ENCODE peak calls at places on chromosomes 11 and 22, in seven cellular contexts. A is GM12891, N is H1, O is stomach, Z is SK-N-SH, U is esophagus muscularis mucosa, K is GM23338. Q is an unnamed sample.

GRCh38 chr11:104594228-104594958 is 303.9 kb downstream of the CASP12 start:
- DNase-seq in A (no peak), O (no peak), K (no peak), Z (no peak), N (no peak), U (no peak), Q (no peak)

GRCh38 chr11:55791606-55792005 is 3.8 kb upstream of the OR5D14 start:
- DNase-seq in K (no peak), U (no peak), N (no peak), Z (no peak), A (no peak), O (no peak), Q (no peak)

GRCh38 chr11:117941163-117941707 is 12.0 kb upstream of the TMPRSS13 start:
- DNase-seq in A (no peak), N (no peak), Z (no peak), O (peak), U (peak), K (no peak), Q (no peak)

GRCh38 chr11:35600439-35600838 is 17.8 kb upstream of the FJX1 start:
- DNase-seq in U (no peak), K (no peak), A (no peak), Z (no peak), N (no peak), O (no peak), Q (no peak)

GRCh38 chr11:292211-293121 is 3.5 kb downstream of the PGGHG start:
- DNase-seq in K (no peak), Z (no peak), A (no peak), U (no peak), N (no peak), O (no peak), Q (no peak)

GRCh38 chr11:10725114-10725906 is 25.7 kb upstream of the CTR9 start:
- DNase-seq in O (no peak), A (no peak), U (no peak), K (no peak), Z (no peak), N (no peak), Q (peak)

GRCh38 chr11:8038393-8038792 is 42.6 kb upstream of the TUB start:
- DNase-seq in O (no peak), K (peak), A (no peak), N (peak), U (no peak), Z (no peak), Q (no peak)

GRCh38 chr11:85752201-85752889 is 58.6 kb downstream of the SYTL2 start:
- DNase-seq in A (no peak), N (no peak), U (no peak), K (no peak), Z (no peak), O (no peak), Q (no peak)

GRCh38 chr11:73570415-73571114 is 27.3 kb downstream of the FAM168A start:
- DNase-seq in K (no peak), N (no peak), A (no peak), Z (no peak), U (no peak), O (no peak), Q (no peak)

GRCh38 chr11:61080986-61081590 is 21.2 kb upstream of the CD5 start:
- DNase-seq in U (no peak), N (no peak), Z (no peak), K (no peak), A (no peak), O (no peak), Q (no peak)

GRCh38 chr11:32071811-32072210 is 19.1 kb upstream of the RCN1 start:
- DNase-seq in A (no peak), Z (peak), U (no peak), K (peak), N (no peak), O (no peak), Q (no peak)

GRCh38 chr11:57315491-57315890 is 9.3 kb downstream of the TNKS1BP1 start:
- DNase-seq in N (no peak), A (no peak), U (no peak), Z (no peak), O (no peak), K (peak), Q (no peak)

GRCh38 chr11:120239713-120240640 is at the start of gene POU2F3:
- DNase-seq in K (peak), Z (peak), U (no peak), A (no peak), O (peak), N (peak), Q (no peak)

GRCh38 chr11:120240866-120241265 is 926 bp downstream of the POU2F3 start:
- DNase-seq in N (no peak), U (no peak), Z (no peak), O (no peak), K (no peak), A (no peak), Q (no peak)

GRCh38 chr11:120238968-120239620 is 846 bp upstream of the POU2F3 start:
- DNase-seq in K (no peak), O (no peak), N (no peak), U (no peak), A (no peak), Z (no peak), Q (no peak)

GRCh38 chr11:120243221-120243620 is 3.3 kb downstream of the POU2F3 start:
- DNase-seq in Z (no peak), U (no peak), O (no peak), N (no peak), K (no peak), A (no peak), Q (no peak)

GRCh38 chr11:120241277-120241676 is 1.3 kb downstream of the POU2F3 start:
- DNase-seq in K (no peak), A (no peak), Z (no peak), O (no peak), U (no peak), N (no peak), Q (no peak)
- TF ChIP-seq POLR2AphosphoS5 in K (no peak), A (no peak), Z (no peak), O (no peak), U (no peak), N (no peak), Q (no peak)

GRCh38 chr11:70389191-70389590 is 9.1 kb upstream of the CTTN start:
- DNase-seq in O (no peak), U (no peak), K (no peak), N (no peak), A (no peak), Z (no peak), Q (no peak)
- TF ChIP-seq POLR2AphosphoS5 in O (no peak), U (no peak), K (no peak), N (no peak), A (no peak), Z (no peak), Q (no peak)

GRCh38 chr11:75878968-75879367 is 64.0 kb downstream of the UVRAG start:
- DNase-seq in O (no peak), U (no peak), A (no peak), Z (no peak), N (no peak), K (no peak), Q (no peak)
- TF ChIP-seq POLR2AphosphoS5 in O (no peak), U (no peak), A (no peak), Z (no peak), N (no peak), K (no peak), Q (no peak)

GRCh38 chr11:111500481-111500880 is 11.7 kb downstream of the BTG4 start:
- DNase-seq in U (no peak), N (no peak), O (no peak), Z (no peak), A (no peak), K (no peak), Q (no peak)

GRCh38 chr11:111494040-111494439 is 18.1 kb downstream of the BTG4 start:
- DNase-seq in A (no peak), U (no peak), K (no peak), N (no peak), Z (no peak), O (no peak), Q (no peak)

GRCh38 chr11:111502611-111503010 is 9.6 kb downstream of the BTG4 start:
- DNase-seq in U (no peak), O (no peak), A (no peak), K (no peak), Z (no peak), N (no peak), Q (no peak)

GRCh38 chr11:111499483-111499882 is 12.7 kb downstream of the BTG4 start:
- DNase-seq in A (no peak), O (no peak), U (no peak), K (no peak), N (no peak), Z (no peak), Q (no peak)
- TF ChIP-seq POLR2AphosphoS5 in A (no peak), O (no peak), U (no peak), K (no peak), N (no peak), Z (no peak), Q (no peak)

GRCh38 chr11:66727883-66728759 is 895 bp downstream of the SPTBN2 start:
- DNase-seq in K (peak), U (no peak), N (peak), A (no peak), Z (peak), O (no peak), Q (no peak)
- TF ChIP-seq POLR2AphosphoS5 in K (no peak), U (no peak), N (no peak), A (no peak), Z (no peak), O (no peak), Q (no peak)

GRCh38 chr22:42432020-42432596 is at the start of gene NFAM1:
- DNase-seq in O (peak), U (no peak), A (no peak), Z (no peak), N (no peak), K (no peak), Q (peak)

GRCh38 chr22:42434283-42434682 is 2.1 kb upstream of the NFAM1 start:
- DNase-seq in A (no peak), N (no peak), U (no peak), O (no peak), K (no peak), Z (peak), Q (no peak)

GRCh38 chr22:42432818-42433217 is 615 bp upstream of the NFAM1 start:
- DNase-seq in O (no peak), K (no peak), N (no peak), U (no peak), A (no peak), Z (no peak), Q (no peak)

GRCh38 chr22:42434748-42435425 is 2.7 kb upstream of the NFAM1 start:
- DNase-seq in K (no peak), O (no peak), U (no peak), A (no peak), Z (no peak), N (no peak), Q (peak)

DNA sequence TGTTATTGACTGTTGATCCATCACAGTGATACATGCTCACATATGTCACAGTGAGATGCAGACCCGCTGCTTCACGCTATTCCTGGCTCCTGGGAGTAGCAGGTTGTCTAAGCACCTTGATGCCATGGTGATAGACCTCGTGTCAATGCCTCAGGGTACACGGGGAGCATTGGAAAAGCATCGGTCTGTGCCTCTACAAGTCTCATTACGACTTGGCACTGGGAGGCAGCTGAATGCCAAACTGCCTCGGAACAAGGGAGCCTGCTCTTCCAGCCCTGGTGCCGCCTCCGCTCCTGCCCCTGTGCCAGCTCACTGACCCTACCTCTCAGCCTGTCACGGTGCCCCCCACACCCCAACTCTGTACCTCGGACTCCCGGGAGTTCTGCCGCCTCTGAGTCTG is 1.6 kb upstream of the NFAM1 start:
- DNase-seq in K (no peak), A (no peak), O (no peak), Z (no peak), U (no peak), N (no peak), Q (no peak)
- TF ChIP-seq POLR2AphosphoS5 in K (no peak), A (no peak), O (no peak), Z (no peak), U (no peak), N (no peak), Q (no peak)

GRCh38 chr22:46057762-46058420 is 80.9 kb upstream of the WNT7B start:
- DNase-seq in U (no peak), Z (peak), A (peak), N (no peak), K (no peak), O (peak), Q (no peak)
- TF ChIP-seq POLR2AphosphoS5 in U (peak), Z (peak), A (no peak), N (no peak), K (no peak), O (peak), Q (no peak)

GRCh38 chr11:3370268-3370870 is 8.6 kb downstream of the ZNF195 start:
- DNase-seq in O (no peak), N (no peak), U (no peak), A (no peak), Z (no peak), K (no peak), Q (no peak)
- TF ChIP-seq POLR2AphosphoS5 in O (no peak), N (no peak), U (no peak), A (no peak), Z (no peak), K (no peak), Q (no peak)

DNA sequence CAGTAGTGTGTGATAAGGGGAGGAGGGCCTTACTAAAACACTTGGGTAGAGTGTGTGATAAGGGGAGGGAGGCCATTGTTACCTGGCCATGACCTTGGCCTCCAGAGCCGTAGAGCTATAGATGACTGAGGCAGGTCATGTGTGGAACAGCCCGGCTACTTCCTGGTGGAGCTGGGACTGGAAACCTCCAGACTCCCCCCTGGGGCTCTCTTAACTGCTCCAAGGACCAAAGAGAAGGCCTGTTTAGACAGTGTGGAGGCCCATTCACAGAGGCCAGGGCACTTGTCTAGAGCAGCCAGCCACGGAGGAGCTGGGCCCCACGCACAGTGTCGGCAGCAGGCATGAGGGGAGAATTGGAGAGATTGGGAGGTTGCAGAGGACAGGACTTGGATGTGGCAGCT is 12.5 kb upstream of the MICALL1 start:
- DNase-seq in Z (no peak), A (no peak), N (no peak), U (no peak), K (no peak), O (peak), Q (no peak)
- TF ChIP-seq POLR2AphosphoS5 in Z (no peak), A (no peak), N (peak), U (no peak), K (no peak), O (peak), Q (peak)

Q was measured in HL-60.